ENCODE peak calls at places on chromosomes 13 and 19, in four cellular contexts. T is mesendoderm, I is IMR-90, V is H9. Z is an unnamed sample.

GRCh38 chr13:35557475-35557874 is 81.0 kb upstream of the MAB21L1 start:
- DNase-seq in T (no peak), I (no peak), V (no peak), Z (no peak)

GRCh38 chr19:28537079-28537478 is 675.9 kb downstream of the UQCRFS1 start:
- DNase-seq in T (no peak), I (no peak), V (no peak), Z (no peak)

GRCh38 chr13:91406619-91407018 is 8.2 kb downstream of the GPC5 start:
- DNase-seq in T (peak), I (peak), V (peak), Z (peak)

GRCh38 chr13:26895081-26895807 is 134.7 kb upstream of the GPR12 start:
- DNase-seq in T (peak), I (no peak), V (peak), Z (no peak)

GRCh38 chr13:76632388-76633044 is 253.7 kb downstream of the KCTD12 start:
- DNase-seq in T (peak), I (no peak), V (peak), Z (no peak)

GRCh38 chr19:55406869-55407624 is 541 bp downstream of the UBE2S start:
- DNase-seq in T (no peak), I (no peak), V (no peak), Z (no peak)

GRCh38 chr13:28059214-28059613 is 41.2 kb downstream of the FLT3 start:
- DNase-seq in T (peak), I (peak), V (peak), Z (peak)

GRCh38 chr13:75792526-75793187 is 156.5 kb downstream of the LMO7 start:
- DNase-seq in T (peak), I (peak), V (no peak), Z (no peak)

GRCh38 chr19:13781547-13781946 is 7.3 kb downstream of the C19orf53 start:
- DNase-seq in T (peak), I (peak), V (peak), Z (no peak)

DNA sequence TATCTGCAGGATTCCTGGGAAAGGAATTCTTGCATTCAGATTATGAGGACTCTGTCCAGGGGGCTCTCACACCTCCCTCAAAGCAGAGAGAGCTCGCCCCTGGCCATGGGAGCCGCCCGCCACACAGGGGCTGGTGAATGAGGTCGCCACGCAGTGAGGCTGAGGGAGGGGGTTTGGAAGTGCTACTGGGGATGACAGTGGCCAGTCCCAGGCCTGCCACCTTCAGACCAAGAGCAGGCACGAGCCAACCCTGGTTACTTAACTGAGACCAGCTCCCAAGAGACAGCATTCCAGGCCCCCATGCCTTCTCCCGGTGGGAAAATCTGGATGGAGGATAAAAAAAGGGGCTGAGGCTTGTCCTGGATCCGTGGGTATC is 43.4 kb downstream of the RAB20 start:
- DNase-seq in T (peak), I (no peak), V (no peak), Z (no peak)
- H3K56ac ChIP-seq in T (no peak), I (no peak), V (no peak), Z (no peak)

GRCh38 chr13:49326222-49326917 is 78.6 kb downstream of the CDADC1 start:
- DNase-seq in T (no peak), I (no peak), V (no peak), Z (no peak)
- H3K56ac ChIP-seq in T (no peak), I (no peak), V (no peak), Z (no peak)

GRCh38 chr19:41436664-41436951 is 3.1 kb downstream of the DMAC2 start:
- DNase-seq in T (no peak), I (no peak), V (no peak), Z (no peak)

GRCh38 chr19:41441321-41441945 is 1.5 kb upstream of the ERICH4 start:
- DNase-seq in T (no peak), I (no peak), V (no peak), Z (no peak)

GRCh38 chr19:41434450-41434849 is 5.3 kb downstream of the DMAC2 start:
- DNase-seq in T (no peak), I (no peak), V (no peak), Z (no peak)

GRCh38 chr19:41439441-41440222 is at the start of gene DMAC2:
- DNase-seq in T (peak), I (peak), V (peak), Z (peak)

DNA sequence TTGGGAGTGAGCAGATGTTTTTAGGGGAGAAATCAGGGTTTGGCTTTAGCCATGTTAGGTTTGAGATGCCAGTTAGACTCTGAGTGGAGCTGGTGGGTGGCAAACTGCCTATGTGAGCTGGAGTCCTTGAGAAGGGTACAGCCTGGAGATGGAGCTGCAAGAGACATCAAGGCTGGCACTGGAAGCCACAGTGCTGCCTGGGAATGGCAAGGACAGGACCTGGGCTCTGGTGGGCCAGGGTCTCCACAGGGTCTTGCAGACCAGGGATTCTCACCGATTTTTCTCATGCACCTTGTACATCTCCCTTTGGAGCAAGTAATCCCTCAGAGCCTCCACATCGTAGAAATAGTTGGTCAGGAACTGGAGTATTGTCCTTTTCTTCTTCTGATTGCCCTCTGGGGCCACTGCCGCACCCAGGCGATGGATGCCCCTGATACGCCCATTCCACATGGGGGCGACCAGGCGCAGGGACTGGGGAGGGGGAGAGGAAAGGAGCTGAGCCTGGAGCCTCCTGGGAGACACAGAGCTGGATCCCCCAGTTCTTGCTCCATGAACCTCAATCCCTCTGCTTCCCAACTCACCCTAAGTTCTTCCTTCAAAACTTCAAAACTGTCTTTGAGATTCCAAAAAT is 1.7 kb downstream of the DMAC2 start:
- DNase-seq in T (no peak), I (no peak), V (no peak), Z (no peak)
- H3K56ac ChIP-seq in T (no peak), I (no peak), V (no peak), Z (no peak)

GRCh38 chr19:32150605-32151004 is 194.8 kb upstream of the ZNF507 start:
- DNase-seq in T (no peak), I (no peak), V (no peak), Z (no peak)
- H3K56ac ChIP-seq in T (no peak), I (no peak), V (no peak), Z (no peak)

GRCh38 chr13:25807562-25807961 is 244.3 kb downstream of the SHISA2 start:
- DNase-seq in T (no peak), I (no peak), V (no peak), Z (no peak)
- H3K56ac ChIP-seq in T (no peak), I (no peak), V (no peak), Z (no peak)

GRCh38 chr19:35528218-35529038 is at the start of gene SBSN:
- DNase-seq in T (no peak), I (peak), V (no peak), Z (no peak)
- H3K56ac ChIP-seq in T (no peak), I (no peak), V (no peak), Z (no peak)